ENCODE peak calls at places on chromosome 1, in seven cellular contexts. One of them, this sample, is unnamed.

GRCh38 chr1:172383541-172383940 is 36.9 kb upstream of the C1orf105 start:
- DNase-seq in stimulated activated CD4-positive, alpha-beta T cell treated with anti-CD3 and anti-CD28 coated beads, Interleukin-2, amount 100 ng/mL, for 48 hours: no peak
- DNase-seq in Daoy: peak; percentile 65
- DNase-seq in HT1080: no peak
- DNase-seq in BE2C: no peak
- DNase-seq in activated CD8-positive, alpha-beta memory T cell treated with anti-CD3 and anti-CD28 coated beads for 24 hours: no peak
- DNase-seq in IMR-90: peak; percentile 77
- DNase-seq in this sample: no peak

GRCh38 chr1:163298340-163298739 is 23.4 kb upstream of the NUF2 start:
- DNase-seq in stimulated activated CD4-positive, alpha-beta T cell treated with anti-CD3 and anti-CD28 coated beads, Interleukin-2, amount 100 ng/mL, for 48 hours: no peak
- DNase-seq in Daoy: no peak
- DNase-seq in HT1080: no peak
- DNase-seq in BE2C: no peak
- DNase-seq in activated CD8-positive, alpha-beta memory T cell treated with anti-CD3 and anti-CD28 coated beads for 24 hours: no peak
- DNase-seq in IMR-90: no peak
- DNase-seq in this sample: no peak

GRCh38 chr1:246947255-246947654 is 15.5 kb upstream of the AHCTF1 start:
- DNase-seq in stimulated activated CD4-positive, alpha-beta T cell treated with anti-CD3 and anti-CD28 coated beads, Interleukin-2, amount 100 ng/mL, for 48 hours: no peak
- DNase-seq in Daoy: peak; percentile 27
- DNase-seq in HT1080: peak; percentile 64
- DNase-seq in BE2C: no peak
- DNase-seq in activated CD8-positive, alpha-beta memory T cell treated with anti-CD3 and anti-CD28 coated beads for 24 hours: no peak
- DNase-seq in IMR-90: peak; percentile 46
- DNase-seq in this sample: no peak

GRCh38 chr1:160567858-160568682 is 11.2 kb downstream of the CD84 start:
- DNase-seq in stimulated activated CD4-positive, alpha-beta T cell treated with anti-CD3 and anti-CD28 coated beads, Interleukin-2, amount 100 ng/mL, for 48 hours: peak; percentile 48
- DNase-seq in Daoy: no peak
- DNase-seq in HT1080: peak; percentile 42
- DNase-seq in BE2C: no peak
- DNase-seq in activated CD8-positive, alpha-beta memory T cell treated with anti-CD3 and anti-CD28 coated beads for 24 hours: peak; percentile 80
- DNase-seq in IMR-90: no peak
- DNase-seq in this sample: no peak

GRCh38 chr1:55943721-55944435 is 635.5 kb downstream of the PLPP3 start:
- DNase-seq in stimulated activated CD4-positive, alpha-beta T cell treated with anti-CD3 and anti-CD28 coated beads, Interleukin-2, amount 100 ng/mL, for 48 hours: no peak
- DNase-seq in Daoy: no peak
- DNase-seq in HT1080: no peak
- DNase-seq in BE2C: no peak
- DNase-seq in activated CD8-positive, alpha-beta memory T cell treated with anti-CD3 and anti-CD28 coated beads for 24 hours: no peak
- DNase-seq in IMR-90: no peak
- DNase-seq in this sample: no peak

GRCh38 chr1:204102719-204103118 is 29.8 kb downstream of the SOX13 start:
- DNase-seq in stimulated activated CD4-positive, alpha-beta T cell treated with anti-CD3 and anti-CD28 coated beads, Interleukin-2, amount 100 ng/mL, for 48 hours: no peak
- DNase-seq in Daoy: peak; percentile 65
- DNase-seq in HT1080: peak; percentile 58
- DNase-seq in BE2C: no peak
- DNase-seq in activated CD8-positive, alpha-beta memory T cell treated with anti-CD3 and anti-CD28 coated beads for 24 hours: no peak
- DNase-seq in IMR-90: no peak
- DNase-seq in this sample: no peak

GRCh38 chr1:206464456-206464964 is 5.8 kb upstream of the IKBKE start:
- DNase-seq in stimulated activated CD4-positive, alpha-beta T cell treated with anti-CD3 and anti-CD28 coated beads, Interleukin-2, amount 100 ng/mL, for 48 hours: no peak
- DNase-seq in Daoy: peak; percentile 36
- DNase-seq in HT1080: peak; percentile 87
- DNase-seq in BE2C: no peak
- DNase-seq in activated CD8-positive, alpha-beta memory T cell treated with anti-CD3 and anti-CD28 coated beads for 24 hours: no peak
- DNase-seq in IMR-90: peak; percentile 95
- DNase-seq in this sample: no peak

GRCh38 chr1:39818482-39818881 is 29.8 kb upstream of the BMP8B start:
- DNase-seq in stimulated activated CD4-positive, alpha-beta T cell treated with anti-CD3 and anti-CD28 coated beads, Interleukin-2, amount 100 ng/mL, for 48 hours: no peak
- DNase-seq in Daoy: no peak
- DNase-seq in HT1080: no peak
- DNase-seq in BE2C: no peak
- DNase-seq in activated CD8-positive, alpha-beta memory T cell treated with anti-CD3 and anti-CD28 coated beads for 24 hours: no peak
- DNase-seq in IMR-90: no peak
- DNase-seq in this sample: no peak

GRCh38 chr1:247114351-247115140 is 10.4 kb upstream of the ZNF669 start:
- DNase-seq in stimulated activated CD4-positive, alpha-beta T cell treated with anti-CD3 and anti-CD28 coated beads, Interleukin-2, amount 100 ng/mL, for 48 hours: no peak
- DNase-seq in Daoy: no peak
- DNase-seq in HT1080: no peak
- DNase-seq in BE2C: peak; percentile 14
- DNase-seq in activated CD8-positive, alpha-beta memory T cell treated with anti-CD3 and anti-CD28 coated beads for 24 hours: no peak
- DNase-seq in IMR-90: no peak
- DNase-seq in this sample: no peak

GRCh38 chr1:225468270-225469020 is 40.6 kb upstream of the LBR start:
- DNase-seq in stimulated activated CD4-positive, alpha-beta T cell treated with anti-CD3 and anti-CD28 coated beads, Interleukin-2, amount 100 ng/mL, for 48 hours: no peak
- DNase-seq in Daoy: no peak
- DNase-seq in HT1080: no peak
- DNase-seq in BE2C: no peak
- DNase-seq in activated CD8-positive, alpha-beta memory T cell treated with anti-CD3 and anti-CD28 coated beads for 24 hours: peak; percentile 75
- DNase-seq in IMR-90: no peak
- DNase-seq in this sample: no peak

GRCh38 chr1:41672173-41672572 is 187.7 kb upstream of the EDN2 start:
- DNase-seq in stimulated activated CD4-positive, alpha-beta T cell treated with anti-CD3 and anti-CD28 coated beads, Interleukin-2, amount 100 ng/mL, for 48 hours: no peak
- DNase-seq in Daoy: peak; percentile 91
- DNase-seq in HT1080: peak; percentile 82
- DNase-seq in BE2C: no peak
- DNase-seq in activated CD8-positive, alpha-beta memory T cell treated with anti-CD3 and anti-CD28 coated beads for 24 hours: no peak
- DNase-seq in IMR-90: peak; percentile 86
- DNase-seq in this sample: no peak

GRCh38 chr1:217857061-217857460 is 225.9 kb downstream of the SPATA17 start:
- DNase-seq in stimulated activated CD4-positive, alpha-beta T cell treated with anti-CD3 and anti-CD28 coated beads, Interleukin-2, amount 100 ng/mL, for 48 hours: no peak
- DNase-seq in Daoy: peak; percentile 13
- DNase-seq in HT1080: no peak
- DNase-seq in BE2C: no peak
- DNase-seq in activated CD8-positive, alpha-beta memory T cell treated with anti-CD3 and anti-CD28 coated beads for 24 hours: no peak
- DNase-seq in IMR-90: no peak
- DNase-seq in this sample: no peak